ENCODE peak calls at places on chromosomes 4 and X, in ten cellular contexts. J, M, X, K, P, Z, Q, C, I and L are unnamed samples.

GRCh38 chr4:31146366-31146765 is 426.2 kb downstream of the PCDH7 start:
- DNase-seq in P (no peak), Z (no peak), K (no peak), X (no peak), J (peak; percentile 9), M (no peak), Q (no peak), C (no peak), I (peak; percentile 23), L (no peak)

GRCh38 chr4:37562592-37562991 is 123.6 kb downstream of the RELL1 start:
- DNase-seq in C (no peak), J (no peak), K (no peak), Q (no peak), M (no peak), P (no peak), I (peak; percentile 18), Z (no peak), X (no peak), L (no peak)

GRCh38 chrX:17377795-17378194 is 2.8 kb downstream of the NHS start:
- DNase-seq in M (no peak), J (no peak), P (no peak), X (no peak), Q (no peak), I (peak; percentile 10), C (no peak), Z (no peak), K (no peak), L (no peak)

GRCh38 chr4:125891597-125892258 is 577.0 kb downstream of the FAT4 start:
- DNase-seq in X (no peak), M (no peak), J (no peak), P (no peak), C (no peak), I (no peak), K (no peak), Z (no peak), Q (no peak), L (no peak)

GRCh38 chrX:50115973-50116372 is 84.8 kb downstream of the AKAP4 start:
- DNase-seq in X (no peak), K (no peak), Q (no peak), Z (no peak), C (no peak), P (no peak), J (no peak), I (no peak), M (no peak), L (no peak)

GRCh38 chr4:89215736-89216135 is 91.9 kb downstream of the GPRIN3 start:
- DNase-seq in X (no peak), C (no peak), I (no peak), K (no peak), Z (no peak), Q (no peak), J (no peak), M (no peak), P (no peak), L (no peak)

GRCh38 chr4:38831653-38832052 is 25.0 kb downstream of the TLR6 start:
- DNase-seq in C (no peak), P (no peak), M (no peak), X (no peak), I (no peak), J (no peak), K (no peak), Q (no peak), Z (no peak), L (no peak)

GRCh38 chr4:131302108-131302507 is 1847.0 kb upstream of the PCDH10 start:
- DNase-seq in Q (no peak), Z (no peak), X (no peak), C (no peak), M (no peak), P (no peak), K (no peak), J (no peak), I (peak; percentile 1), L (no peak)

GRCh38 chr4:139988863-139989765 is 164.9 kb downstream of the MAML3 start:
- DNase-seq in Q (peak; percentile 43), X (peak; percentile 50), Z (no peak), J (peak; percentile 64), M (no peak), K (peak; percentile 64), C (no peak), I (peak; percentile 79), P (peak; percentile 60), L (peak; percentile 7)

GRCh38 chr4:82621212-82621611 is 59.4 kb upstream of the TMEM150C start:
- DNase-seq in M (no peak), I (no peak), X (no peak), Q (no peak), K (no peak), P (no peak), C (no peak), J (no peak), Z (no peak), L (no peak)

GRCh38 chr4:26862381-26862915 is 1.8 kb downstream of the STIM2 start:
- DNase-seq in J (no peak), K (no peak), M (no peak), P (no peak), X (no peak), C (no peak), Z (no peak), Q (no peak), I (no peak), L (no peak)

GRCh38 chr4:110475881-110476818 is at the start of gene ENPEP:
- DNase-seq in K (no peak), C (no peak), I (no peak), P (no peak), Q (peak; percentile 19), X (no peak), J (peak; percentile 7), Z (peak; percentile 64), M (no peak), L (no peak)
- TF ChIP-seq POLR2A in K (no peak), C (no peak), I (no peak), P (no peak), Q (no peak), X (no peak), J (no peak), Z (no peak), M (no peak), L (no peak)

GRCh38 chr4:138958519-138958918 is 57.1 kb upstream of the NOCT start:
- DNase-seq in X (no peak), M (no peak), Q (no peak), K (peak; percentile 25), Z (no peak), J (no peak), I (no peak), P (peak; percentile 44), C (peak; percentile 4), L (no peak)

GRCh38 chr4:138957302-138957701 is 58.3 kb upstream of the NOCT start:
- DNase-seq in C (peak; percentile 13), Q (no peak), X (no peak), Z (no peak), M (no peak), I (no peak), K (no peak), J (no peak), P (no peak), L (no peak)

GRCh38 chr4:138960175-138960710 is 55.3 kb upstream of the NOCT start:
- DNase-seq in J (no peak), K (no peak), Q (no peak), P (no peak), X (no peak), Z (no peak), M (no peak), C (no peak), I (no peak), L (no peak)

GRCh38 chr4:138961687-138962086 is 53.9 kb upstream of the NOCT start:
- DNase-seq in Z (no peak), X (no peak), I (no peak), J (no peak), P (no peak), Q (no peak), K (no peak), C (no peak), M (peak; percentile 17), L (no peak)

DNA sequence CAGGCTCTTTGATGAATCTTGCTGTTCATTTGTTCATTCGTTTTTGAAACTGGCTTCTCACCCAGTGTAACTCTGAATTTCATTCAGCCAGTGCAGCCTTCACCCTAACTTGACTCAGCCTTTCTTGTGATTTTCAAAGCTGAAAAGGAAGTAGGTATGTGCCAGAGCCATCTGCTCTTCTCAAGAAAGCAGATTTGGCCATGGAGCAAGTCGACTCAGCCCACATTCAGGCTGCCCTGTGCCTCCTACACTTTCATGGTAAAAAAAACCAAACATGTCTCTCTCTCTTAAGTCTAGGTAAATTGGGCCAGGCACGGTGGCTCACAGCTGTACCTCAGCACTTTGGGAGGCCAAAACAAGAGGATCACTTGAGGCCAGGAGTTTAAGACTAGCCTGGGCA is 56.2 kb upstream of the NOCT start:
- DNase-seq in M (no peak), Q (no peak), C (peak; percentile 16), J (no peak), K (no peak), Z (no peak), P (peak; percentile 14), I (no peak), X (no peak), L (no peak)
- TF ChIP-seq POLR2A in M (no peak), Q (no peak), C (no peak), J (no peak), K (no peak), Z (no peak), P (no peak), I (no peak), X (no peak), L (no peak)

GRCh38 chrX:110373310-110373709 is 14.7 kb downstream of the RTL9 start:
- DNase-seq in C (no peak), Z (no peak), K (no peak), J (no peak), M (no peak), Q (no peak), P (no peak), X (no peak), I (no peak), L (peak; percentile 82)
- TF ChIP-seq POLR2A in C (no peak), Z (no peak), K (no peak), J (no peak), M (no peak), Q (no peak), P (no peak), X (no peak), I (no peak), L (peak; percentile 47)

GRCh38 chrX:42710452-42710851 is 67.5 kb downstream of the PPP1R2C start:
- DNase-seq in Q (no peak), P (no peak), C (no peak), M (no peak), J (no peak), Z (no peak), K (no peak), I (no peak), X (no peak), L (no peak)
- TF ChIP-seq POLR2A in Q (no peak), P (no peak), C (no peak), M (no peak), J (no peak), Z (no peak), K (no peak), I (no peak), X (no peak), L (no peak)